ENCODE peak calls at places on chromosomes 7 and 10, in five cellular contexts. R, Y, I, V and G are unnamed samples.

GRCh38 chr7:30887464-30887872 is 24.2 kb upstream of the AQP1 start:
- DNase-seq in Y (no peak), V (no peak), I (no peak), R (peak; percentile 69), G (no peak)

GRCh38 chr10:105148921-105149320 is 507.8 kb downstream of the SORCS3 start:
- DNase-seq in V (no peak), I (no peak), Y (no peak), R (no peak), G (no peak)

GRCh38 chr10:17175551-17175950 is 25.9 kb downstream of the TRDMT1 start:
- DNase-seq in I (no peak), V (no peak), R (no peak), Y (no peak), G (peak; percentile 73)

GRCh38 chr7:127979728-127980126 is 51.5 kb downstream of the LRRC4 start:
- DNase-seq in V (no peak), I (no peak), R (no peak), Y (no peak), G (no peak)

GRCh38 chr10:113905756-113906155 is 51.3 kb downstream of the NHLRC2 start:
- DNase-seq in R (no peak), V (no peak), I (no peak), Y (no peak), G (no peak)

GRCh38 chr10:44010873-44011602 is 362.4 kb upstream of the ZNF32 start:
- DNase-seq in Y (no peak), R (peak; percentile 14), V (no peak), I (no peak), G (no peak)

GRCh38 chr10:865924-866576 is 65.5 kb downstream of the LARP4B start:
- DNase-seq in V (no peak), R (no peak), I (no peak), Y (no peak), G (no peak)

GRCh38 chr7:43954524-43955228 is 28.4 kb downstream of the UBE2D4 start:
- DNase-seq in R (peak; percentile 48), Y (peak; percentile 71), I (no peak), V (peak; percentile 50), G (peak; percentile 65)

GRCh38 chr7:117200786-117201185 is 122.1 kb downstream of the WNT2 start:
- DNase-seq in Y (no peak), V (no peak), R (no peak), I (no peak), G (no peak)

GRCh38 chr10:123614888-123615287 is 51.3 kb upstream of the GPR26 start:
- DNase-seq in R (peak; percentile 78), I (peak; percentile 7), Y (peak; percentile 38), V (peak; percentile 39), G (peak; percentile 39)

GRCh38 chr7:43240565-43240964 is 128.1 kb downstream of the HECW1 start:
- DNase-seq in V (no peak), Y (no peak), I (no peak), R (no peak), G (no peak)

GRCh38 chr10:125154529-125154928 is 5.8 kb downstream of the CTBP2 start:
- DNase-seq in I (no peak), Y (no peak), V (no peak), R (no peak), G (no peak)

GRCh38 chr10:31390804-31391203 is 71.8 kb downstream of the ZEB1 start:
- DNase-seq in I (no peak), R (no peak), Y (no peak), V (no peak), G (no peak)

GRCh38 chr7:73976761-73977625 is 51.0 kb upstream of the ELN start:
- DNase-seq in I (no peak), R (no peak), V (no peak), Y (peak; percentile 88), G (no peak)

GRCh38 chr10:54800677-54801480 is at the start of gene PCDH15:
- DNase-seq in Y (peak; percentile 31), V (no peak), R (peak; percentile 38), I (no peak), G (no peak)

GRCh38 chr7:141304291-141304690 is 230.4 kb downstream of the TMEM178B start:
- DNase-seq in V (no peak), R (no peak), Y (no peak), I (no peak), G (no peak)

GRCh38 chr7:4070214-4070613 is 611.9 kb upstream of the FOXK1 start:
- DNase-seq in R (no peak), I (no peak), V (no peak), Y (no peak), G (no peak)

GRCh38 chr10:33032354-33033254 is 74.6 kb upstream of the ITGB1 start:
- DNase-seq in R (no peak), Y (peak; percentile 86), V (no peak), I (no peak), G (peak; percentile 82)

GRCh38 chr10:16652154-16652553 is 130.5 kb upstream of the C1QL3 start:
- DNase-seq in V (no peak), R (no peak), Y (peak; percentile 11), I (no peak), G (peak; percentile 22)

GRCh38 chr7:115805458-115805857 is 225.1 kb downstream of the TFEC start:
- DNase-seq in I (no peak), R (no peak), V (no peak), Y (peak; percentile 8), G (peak; percentile 12)

GRCh38 chr7:78095549-78095948 is 297.0 kb downstream of the PHTF2 start:
- DNase-seq in Y (peak; percentile 25), I (no peak), R (no peak), V (no peak), G (peak; percentile 58)

GRCh38 chr7:47586925-47587324 is 5.0 kb upstream of the TNS3 start:
- DNase-seq in V (no peak), I (no peak), R (no peak), Y (no peak), G (no peak)

GRCh38 chr10:75841266-75841665 is 409.8 kb downstream of the LRMDA start:
- DNase-seq in I (no peak), R (peak; percentile 24), V (no peak), Y (no peak), G (no peak)

GRCh38 chr10:131971591-131971990 is 10.1 kb downstream of the BNIP3 start:
- DNase-seq in I (no peak), Y (no peak), V (no peak), R (no peak), G (no peak)